ENCODE peak calls at places on chromosome 11, in nine cellular contexts. W, Q, K, E, T, J, Z, U and P are unnamed samples.

GRCh38 chr11:43573233-43573632 is 107.3 kb upstream of the HSD17B12 start:
- DNase-seq in E (peak), J (no peak), T (no peak), K (no peak), Z (no peak), W (no peak), U (no peak), Q (peak), P (peak)

GRCh38 chr11:72225411-72225951 is 914 bp downstream of the INPPL1 start:
- DNase-seq in Q (peak), U (no peak), E (peak), J (no peak), W (no peak), Z (no peak), K (no peak), T (no peak), P (no peak)

GRCh38 chr11:748007-748359 is 719 bp downstream of the TALDO1 start:
- DNase-seq in W (no peak), Z (no peak), U (no peak), E (peak), J (no peak), T (no peak), Q (no peak), K (peak), P (no peak)

GRCh38 chr11:21414928-21415327 is 745.5 kb downstream of the NELL1 start:
- DNase-seq in J (no peak), U (no peak), K (no peak), T (no peak), Z (no peak), W (no peak), Q (no peak), E (no peak), P (no peak)

GRCh38 chr11:97746832-97747231 is 1273.9 kb upstream of the CNTN5 start:
- DNase-seq in K (no peak), U (no peak), W (no peak), Q (no peak), Z (no peak), T (no peak), J (no peak), E (no peak), P (no peak)

GRCh38 chr11:134701564-134702165 is 289.6 kb upstream of the B3GAT1 start:
- DNase-seq in E (no peak), Z (no peak), K (no peak), T (no peak), J (no peak), U (no peak), W (no peak), Q (no peak), P (no peak)

GRCh38 chr11:705646-706438 is at the start of gene EPS8L2:
- DNase-seq in T (no peak), Z (no peak), U (no peak), W (no peak), E (peak), J (no peak), Q (no peak), K (peak), P (no peak)

GRCh38 chr11:32430586-32431357 is 4.6 kb downstream of the WT1 start:
- DNase-seq in E (no peak), W (no peak), T (no peak), Q (peak), U (no peak), K (no peak), Z (no peak), J (no peak), P (no peak)

GRCh38 chr11:81644239-81644840 is 1089.3 kb downstream of the FAM181B start:
- DNase-seq in T (peak), Z (no peak), W (peak), Q (peak), E (peak), J (peak), K (no peak), U (no peak), P (peak)

GRCh38 chr11:44773351-44773965 is 46.7 kb downstream of the TSPAN18 start:
- DNase-seq in K (no peak), Q (no peak), Z (no peak), E (no peak), W (no peak), J (no peak), U (no peak), T (no peak), P (no peak)

GRCh38 chr11:87473174-87473573 is 435.4 kb downstream of the TMEM135 start:
- DNase-seq in T (no peak), E (peak), J (peak), W (no peak), Z (no peak), K (no peak), Q (no peak), U (no peak), P (no peak)

GRCh38 chr11:44823006-44823405 is 96.2 kb downstream of the TSPAN18 start:
- DNase-seq in K (no peak), T (no peak), J (no peak), E (no peak), U (no peak), Q (peak), Z (no peak), W (no peak), P (peak)

GRCh38 chr11:43923327-43924111 is 18.9 kb upstream of the C11orf96 start:
- DNase-seq in K (no peak), T (no peak), E (peak), Z (no peak), Q (peak), U (peak), W (no peak), J (no peak), P (peak)

GRCh38 chr11:96238563-96239166 is 104.3 kb downstream of the MAML2 start:
- DNase-seq in Z (no peak), T (no peak), K (no peak), E (peak), J (no peak), U (no peak), Q (no peak), W (no peak), P (peak)